ENCODE peak calls at places on chromosome 21, in five cellular contexts. Y, B, D, S and Z are unnamed samples.
A peak's percentile ranks its signal among the peaks of the same experiment; 100 is the strongest.

GRCh38 chr21:33196956-33197374 is 32.8 kb upstream of the IFNAR2 start:
- DNase-seq in Y (peak; percentile 87), B (peak; percentile 68), D (peak; percentile 60), S (no peak), Z (peak; percentile 73)

GRCh38 chr21:35619184-35619583 is 441.1 kb downstream of the SETD4 start:
- DNase-seq in Y (peak; percentile 18), B (no peak), D (no peak), S (no peak), Z (no peak)

GRCh38 chr21:45119812-45120211 is 45.4 kb downstream of the ADARB1 start:
- DNase-seq in Y (no peak), B (no peak), D (no peak), S (no peak), Z (no peak)

GRCh38 chr21:22444990-22445389 is 1446.8 kb downstream of the NCAM2 start:
- DNase-seq in Y (no peak), B (no peak), D (no peak), S (no peak), Z (no peak)

GRCh38 chr21:45177039-45177438 is 102.7 kb downstream of the ADARB1 start:
- DNase-seq in Y (no peak), B (no peak), D (no peak), S (no peak), Z (no peak)

GRCh38 chr21:34881894-34882371 is 167.2 kb downstream of the RUNX1 start:
- DNase-seq in Y (no peak), B (no peak), D (no peak), S (no peak), Z (no peak)

GRCh38 chr21:14952916-14953315 is 111.9 kb downstream of the NRIP1 start:
- DNase-seq in Y (no peak), B (no peak), D (no peak), S (no peak), Z (peak; percentile 37)

GRCh38 chr21:35113064-35113463 is 64.0 kb upstream of the RUNX1 start:
- DNase-seq in Y (peak; percentile 43), B (no peak), D (no peak), S (no peak), Z (no peak)

GRCh38 chr21:43368685-43369084 is 58.2 kb downstream of the SIK1 start:
- DNase-seq in Y (no peak), B (no peak), D (no peak), S (no peak), Z (no peak)

GRCh38 chr21:23218667-23219066 is 2220.5 kb downstream of the NCAM2 start:
- DNase-seq in Y (no peak), B (no peak), D (no peak), S (no peak), Z (no peak)

GRCh38 chr21:33951276-33952178 is 35.9 kb upstream of the ATP5PO start:
- DNase-seq in Y (no peak), B (no peak), D (no peak), S (peak; percentile 45), Z (no peak)

GRCh38 chr21:43917515-43918384 is 52.7 kb downstream of the AGPAT3 start:
- DNase-seq in Y (peak; percentile 68), B (peak; percentile 15), D (peak; percentile 40), S (peak; percentile 25), Z (peak; percentile 51)

GRCh38 chr21:45154511-45155508 is 80.4 kb downstream of the ADARB1 start:
- DNase-seq in Y (peak; percentile 22), B (no peak), D (no peak), S (no peak), Z (no peak)

GRCh38 chr21:43667191-43667904 is 8.0 kb downstream of the RRP1B start:
- DNase-seq in Y (no peak), B (no peak), D (no peak), S (no peak), Z (no peak)

GRCh38 chr21:38795475-38795874 is 10.3 kb upstream of the ETS2 start:
- DNase-seq in Y (no peak), B (no peak), D (no peak), S (no peak), Z (no peak)

GRCh38 chr21:38797470-38797869 is 8.3 kb upstream of the ETS2 start:
- DNase-seq in Y (peak; percentile 86), B (peak; percentile 65), D (peak; percentile 80), S (no peak), Z (no peak)

GRCh38 chr21:38798081-38798480 is 7.6 kb upstream of the ETS2 start:
- DNase-seq in Y (no peak), B (no peak), D (no peak), S (no peak), Z (no peak)

GRCh38 chr21:38794978-38795377 is 10.8 kb upstream of the ETS2 start:
- DNase-seq in Y (no peak), B (no peak), D (no peak), S (no peak), Z (no peak)

DNA sequence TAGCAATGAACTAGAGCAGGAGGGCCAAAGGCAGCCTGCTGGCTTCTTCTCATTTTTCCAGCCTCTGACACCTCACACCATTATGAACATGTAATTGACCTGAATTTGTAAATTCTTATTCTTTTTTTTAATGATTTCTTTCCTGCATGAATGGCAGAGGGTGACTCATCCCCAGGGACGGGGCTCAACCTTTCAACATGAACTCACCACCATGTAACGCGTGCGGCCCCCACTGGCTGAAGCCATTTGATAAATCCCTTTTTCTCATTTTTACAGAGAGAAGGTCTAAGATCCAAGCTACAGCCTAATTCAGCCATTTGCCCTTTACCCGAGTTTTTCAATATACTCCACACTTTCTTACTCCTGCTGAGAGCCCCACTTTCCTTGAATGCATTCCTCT is 9.3 kb upstream of the ETS2 start:
- DNase-seq in Y (peak; percentile 62), B (no peak), D (no peak), S (no peak), Z (no peak)
- TF ChIP-seq JUND in Y (peak; percentile 84), B (no peak), D (no peak), S (no peak), Z (no peak)

GRCh38 chr21:42061866-42062542 is 9.1 kb upstream of the UMODL1 start:
- DNase-seq in Y (no peak), B (no peak), D (no peak), S (no peak), Z (no peak)
- TF ChIP-seq JUND in Y (no peak), B (no peak), D (no peak), S (no peak), Z (no peak)

GRCh38 chr21:46371204-46372013 is 47.5 kb downstream of the PCNT start:
- DNase-seq in Y (no peak), B (no peak), D (no peak), S (no peak), Z (no peak)

GRCh38 chr21:46366966-46367365 is 43.0 kb downstream of the PCNT start:
- DNase-seq in Y (no peak), B (no peak), D (no peak), S (no peak), Z (no peak)

GRCh38 chr21:46372014-46372485 is 48.1 kb downstream of the PCNT start:
- DNase-seq in Y (no peak), B (no peak), D (no peak), S (no peak), Z (no peak)

GRCh38 chr21:46368533-46369285 is 44.8 kb downstream of the PCNT start:
- DNase-seq in Y (no peak), B (no peak), D (no peak), S (peak; percentile 65), Z (no peak)

DNA sequence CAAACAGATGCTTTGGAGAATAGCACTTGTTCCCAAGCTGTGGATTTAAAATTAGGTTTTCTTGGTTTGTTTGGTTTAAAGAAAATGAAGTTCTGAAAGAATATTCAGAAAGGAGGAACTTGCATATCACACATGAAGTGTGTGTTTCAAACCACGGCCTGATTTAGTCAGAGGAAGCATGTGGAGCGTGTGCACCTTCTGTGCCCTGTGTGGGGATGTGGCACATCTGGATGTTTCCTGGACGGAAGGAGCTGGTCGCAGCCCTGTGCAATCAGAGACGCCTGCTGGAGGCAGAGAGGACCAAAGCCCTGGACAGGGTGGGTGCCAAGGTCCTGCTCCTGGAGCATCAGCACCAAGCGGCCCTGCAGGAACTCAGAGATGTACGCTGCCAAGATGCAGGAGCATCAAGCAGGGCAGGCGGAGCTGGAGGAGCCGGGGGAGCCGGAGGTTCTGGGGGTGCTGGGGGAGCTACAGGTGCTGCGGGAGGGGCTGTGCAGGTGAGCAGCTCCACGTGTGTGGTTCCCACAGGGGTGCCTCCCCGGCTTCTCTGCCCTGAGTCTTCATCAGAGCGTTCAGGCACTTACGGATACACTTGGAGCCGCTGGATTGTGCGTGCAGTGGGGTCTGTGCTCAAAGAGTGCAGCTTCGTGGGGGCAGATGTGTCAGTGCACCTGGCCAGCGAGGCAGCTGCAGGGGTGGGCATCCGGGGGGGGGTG is 45.7 kb downstream of the PCNT start:
- DNase-seq in Y (no peak), B (no peak), D (no peak), S (no peak), Z (no peak)
- TF ChIP-seq JUND in Y (no peak), B (no peak), D (no peak), S (no peak), Z (no peak)

GRCh38 chr21:16195476-16195875 is 465.7 kb downstream of the USP25 start:
- DNase-seq in Y (no peak), B (no peak), D (no peak), S (no peak), Z (no peak)
- TF ChIP-seq JUND in Y (no peak), B (no peak), D (no peak), S (no peak), Z (no peak)

GRCh38 chr21:9735421-9735961 is 785.9 kb upstream of the TPTE start:
- DNase-seq in Y (no peak), B (no peak), D (no peak), S (no peak), Z (no peak)
- TF ChIP-seq JUND in Y (no peak), B (no peak), D (no peak), S (no peak), Z (no peak)

GRCh38 chr21:36959020-36959835 is 7.2 kb downstream of the HLCS start:
- DNase-seq in Y (no peak), B (no peak), D (no peak), S (no peak), Z (no peak)

GRCh38 chr21:36962098-36962780 is 4.2 kb downstream of the HLCS start:
- DNase-seq in Y (peak; percentile 33), B (no peak), D (no peak), S (no peak), Z (no peak)

GRCh38 chr21:36964832-36965719 is 1.4 kb downstream of the HLCS start:
- DNase-seq in Y (peak; percentile 64), B (no peak), D (no peak), S (no peak), Z (peak; percentile 4)

GRCh38 chr21:36964398-36964797 is 2.1 kb downstream of the HLCS start:
- DNase-seq in Y (peak; percentile 73), B (no peak), D (no peak), S (no peak), Z (no peak)

GRCh38 chr21:36960676-36961284 is 5.7 kb downstream of the HLCS start:
- DNase-seq in Y (no peak), B (no peak), D (no peak), S (no peak), Z (no peak)
- TF ChIP-seq JUND in Y (no peak), B (no peak), D (no peak), S (no peak), Z (no peak)

DNA sequence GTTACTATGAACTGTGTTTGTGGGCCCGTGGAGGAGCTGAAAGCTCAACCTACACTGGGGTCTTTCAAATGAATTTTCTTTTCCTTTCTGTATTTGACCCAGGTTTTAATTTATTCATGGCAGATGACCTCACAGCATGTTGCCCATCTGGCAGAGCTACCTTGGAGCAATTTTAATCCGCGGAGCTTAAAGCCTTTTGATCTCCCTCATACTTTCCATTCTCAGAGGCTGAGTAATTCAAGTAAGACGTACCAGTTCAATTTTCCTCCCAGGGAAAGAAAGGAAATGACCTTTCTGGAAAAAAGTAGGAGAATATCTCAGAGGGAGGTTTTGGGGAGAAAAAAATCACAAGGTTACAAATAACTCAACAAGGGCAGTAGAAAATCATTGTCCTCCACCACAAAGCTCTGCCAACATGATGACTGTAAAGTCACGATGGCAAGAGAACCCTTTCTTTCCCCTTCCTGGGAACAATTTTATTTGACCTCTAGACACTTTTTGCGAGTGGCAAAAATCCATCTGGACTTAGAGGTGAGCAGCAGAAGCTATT is 21.6 kb upstream of the PCP4 start:
- DNase-seq in Y (no peak), B (no peak), D (no peak), S (no peak), Z (no peak)
- TF ChIP-seq JUND in Y (no peak), B (no peak), D (no peak), S (no peak), Z (no peak)